ENCODE peak calls at places on chromosome 7, in ten cellular contexts. One of them, this sample, is unnamed.
A peak's percentile ranks its signal among the peaks of the same experiment; 100 is the strongest.

GRCh38 chr7:87479951-87480350 is 4.5 kb upstream of the ABCB4 start:
- DNase-seq in A549: no peak
- DNase-seq in body of pancreas: no peak
- DNase-seq in thoracic aorta: no peak
- DNase-seq in adipocyte: no peak
- DNase-seq in cardiac muscle cell: no peak
- DNase-seq in Peyer's patch: no peak
- DNase-seq in GM12878: no peak
- DNase-seq in GM23248: no peak
- DNase-seq in SK-N-SH: no peak
- DNase-seq in this sample: no peak

GRCh38 chr7:132738254-132738653 is 162.0 kb upstream of the PLXNA4 start:
- DNase-seq in Peyer's patch: no peak
- DNase-seq in GM23248: peak; percentile 97
- DNase-seq in body of pancreas: no peak
- DNase-seq in SK-N-SH: no peak
- DNase-seq in adipocyte: peak; percentile 31
- DNase-seq in A549: peak; percentile 40
- DNase-seq in cardiac muscle cell: peak; percentile 81
- DNase-seq in GM12878: no peak
- DNase-seq in thoracic aorta: no peak
- DNase-seq in this sample: no peak

GRCh38 chr7:132393789-132394261 is 182.4 kb downstream of the PLXNA4 start:
- DNase-seq in GM23248: peak; percentile 56
- DNase-seq in Peyer's patch: no peak
- DNase-seq in GM12878: no peak
- DNase-seq in body of pancreas: peak; percentile 23
- DNase-seq in adipocyte: no peak
- DNase-seq in A549: no peak
- DNase-seq in SK-N-SH: peak; percentile 55
- DNase-seq in thoracic aorta: no peak
- DNase-seq in cardiac muscle cell: peak; percentile 90
- DNase-seq in this sample: peak; percentile 73

GRCh38 chr7:66769833-66770512 is 29.4 kb downstream of the RABGEF1 start:
- DNase-seq in body of pancreas: no peak
- DNase-seq in thoracic aorta: no peak
- DNase-seq in adipocyte: peak; percentile 62
- DNase-seq in A549: no peak
- DNase-seq in SK-N-SH: no peak
- DNase-seq in Peyer's patch: no peak
- DNase-seq in GM12878: no peak
- DNase-seq in GM23248: peak; percentile 28
- DNase-seq in cardiac muscle cell: peak; percentile 66
- DNase-seq in this sample: no peak

GRCh38 chr7:14924398-14924797 is 21.8 kb upstream of the DGKB start:
- DNase-seq in body of pancreas: no peak
- DNase-seq in cardiac muscle cell: peak; percentile 32
- DNase-seq in adipocyte: peak; percentile 42
- DNase-seq in Peyer's patch: no peak
- DNase-seq in SK-N-SH: no peak
- DNase-seq in thoracic aorta: no peak
- DNase-seq in A549: no peak
- DNase-seq in GM12878: no peak
- DNase-seq in GM23248: peak; percentile 59
- DNase-seq in this sample: no peak

GRCh38 chr7:111012799-111013675 is 77.9 kb upstream of the LRRN3 start:
- DNase-seq in thoracic aorta: no peak
- DNase-seq in body of pancreas: no peak
- DNase-seq in GM12878: peak; percentile 63
- DNase-seq in SK-N-SH: no peak
- DNase-seq in Peyer's patch: no peak
- DNase-seq in A549: no peak
- DNase-seq in cardiac muscle cell: no peak
- DNase-seq in GM23248: no peak
- DNase-seq in adipocyte: no peak
- DNase-seq in this sample: no peak

GRCh38 chr7:27091125-27091524 is 4.7 kb downstream of the HOXA1 start:
- DNase-seq in adipocyte: no peak
- DNase-seq in body of pancreas: no peak
- DNase-seq in SK-N-SH: no peak
- DNase-seq in A549: no peak
- DNase-seq in thoracic aorta: no peak
- DNase-seq in GM23248: no peak
- DNase-seq in cardiac muscle cell: no peak
- DNase-seq in GM12878: no peak
- DNase-seq in Peyer's patch: no peak
- DNase-seq in this sample: no peak

GRCh38 chr7:21086688-21087087 is 300.0 kb upstream of the SP8 start:
- DNase-seq in cardiac muscle cell: no peak
- DNase-seq in body of pancreas: peak; percentile 26
- DNase-seq in GM23248: no peak
- DNase-seq in Peyer's patch: no peak
- DNase-seq in adipocyte: no peak
- DNase-seq in GM12878: no peak
- DNase-seq in thoracic aorta: no peak
- DNase-seq in SK-N-SH: no peak
- DNase-seq in A549: no peak
- DNase-seq in this sample: no peak

GRCh38 chr7:30754315-30754877 is 2.5 kb downstream of the INMT start:
- DNase-seq in body of pancreas: no peak
- DNase-seq in thoracic aorta: no peak
- DNase-seq in Peyer's patch: no peak
- DNase-seq in GM12878: no peak
- DNase-seq in cardiac muscle cell: no peak
- DNase-seq in GM23248: no peak
- DNase-seq in adipocyte: no peak
- DNase-seq in A549: no peak
- DNase-seq in SK-N-SH: no peak
- DNase-seq in this sample: no peak

GRCh38 chr7:142338633-142339501 is 81.0 kb upstream of the PRSS58 start:
- DNase-seq in SK-N-SH: no peak
- DNase-seq in adipocyte: peak; percentile 26
- DNase-seq in GM23248: peak; percentile 64
- DNase-seq in thoracic aorta: no peak
- DNase-seq in cardiac muscle cell: peak; percentile 36
- DNase-seq in GM12878: no peak
- DNase-seq in Peyer's patch: no peak
- DNase-seq in body of pancreas: no peak
- DNase-seq in A549: peak; percentile 27
- DNase-seq in this sample: no peak

GRCh38 chr7:36784991-36785940 is 61.0 kb upstream of the AOAH start:
- DNase-seq in thoracic aorta: no peak
- DNase-seq in body of pancreas: peak; percentile 20
- DNase-seq in Peyer's patch: peak; percentile 90
- DNase-seq in cardiac muscle cell: peak; percentile 57
- DNase-seq in GM12878: peak; percentile 61
- DNase-seq in GM23248: no peak
- DNase-seq in A549: no peak
- DNase-seq in SK-N-SH: no peak
- DNase-seq in adipocyte: no peak
- DNase-seq in this sample: no peak

GRCh38 chr7:30353932-30354607 is 69.7 kb downstream of the ZNRF2 start:
- DNase-seq in adipocyte: no peak
- DNase-seq in cardiac muscle cell: no peak
- DNase-seq in A549: no peak
- DNase-seq in GM23248: no peak
- DNase-seq in SK-N-SH: no peak
- DNase-seq in thoracic aorta: no peak
- DNase-seq in body of pancreas: no peak
- DNase-seq in GM12878: no peak
- DNase-seq in Peyer's patch: no peak
- DNase-seq in this sample: no peak

GRCh38 chr7:110522061-110522750 is 568.7 kb upstream of the LRRN3 start:
- DNase-seq in cardiac muscle cell: no peak
- DNase-seq in GM12878: no peak
- DNase-seq in SK-N-SH: peak; percentile 61
- DNase-seq in thoracic aorta: no peak
- DNase-seq in A549: peak; percentile 73
- DNase-seq in body of pancreas: no peak
- DNase-seq in adipocyte: no peak
- DNase-seq in GM23248: no peak
- DNase-seq in Peyer's patch: no peak
- DNase-seq in this sample: no peak

GRCh38 chr7:99244942-99245341 is 27.7 kb upstream of the MYH16 start:
- DNase-seq in GM23248: peak; percentile 83
- DNase-seq in body of pancreas: no peak
- DNase-seq in cardiac muscle cell: no peak
- DNase-seq in GM12878: no peak
- DNase-seq in Peyer's patch: no peak
- DNase-seq in thoracic aorta: no peak
- DNase-seq in SK-N-SH: no peak
- DNase-seq in A549: no peak
- DNase-seq in adipocyte: peak; percentile 3
- DNase-seq in this sample: no peak

GRCh38 chr7:105473163-105473562 is 48.9 kb downstream of the PUS7 start:
- DNase-seq in body of pancreas: no peak
- DNase-seq in thoracic aorta: no peak
- DNase-seq in GM23248: peak; percentile 91
- DNase-seq in cardiac muscle cell: peak; percentile 90
- DNase-seq in adipocyte: peak; percentile 86
- DNase-seq in Peyer's patch: no peak
- DNase-seq in A549: peak; percentile 39
- DNase-seq in SK-N-SH: no peak
- DNase-seq in GM12878: no peak
- DNase-seq in this sample: no peak

GRCh38 chr7:99042957-99043356 is 101.0 kb downstream of the SMURF1 start:
- DNase-seq in cardiac muscle cell: peak; percentile 52
- DNase-seq in body of pancreas: no peak
- DNase-seq in Peyer's patch: no peak
- DNase-seq in GM23248: no peak
- DNase-seq in GM12878: no peak
- DNase-seq in adipocyte: peak; percentile 40
- DNase-seq in thoracic aorta: no peak
- DNase-seq in A549: no peak
- DNase-seq in SK-N-SH: peak; percentile 46
- DNase-seq in this sample: no peak

GRCh38 chr7:127447326-127447945 is 54.9 kb upstream of the ZNF800 start:
- DNase-seq in GM23248: peak; percentile 65
- DNase-seq in Peyer's patch: peak; percentile 73
- DNase-seq in adipocyte: peak; percentile 8
- DNase-seq in GM12878: peak; percentile 28
- DNase-seq in SK-N-SH: peak; percentile 42
- DNase-seq in cardiac muscle cell: peak; percentile 42
- DNase-seq in A549: peak; percentile 74
- DNase-seq in thoracic aorta: no peak
- DNase-seq in body of pancreas: no peak
- DNase-seq in this sample: peak; percentile 78

GRCh38 chr7:131633342-131633843 is 77.0 kb upstream of the PODXL start:
- DNase-seq in adipocyte: peak; percentile 29
- DNase-seq in GM23248: peak; percentile 85
- DNase-seq in A549: peak; percentile 78
- DNase-seq in SK-N-SH: no peak
- DNase-seq in body of pancreas: no peak
- DNase-seq in cardiac muscle cell: peak; percentile 60
- DNase-seq in Peyer's patch: no peak
- DNase-seq in thoracic aorta: no peak
- DNase-seq in GM12878: no peak
- DNase-seq in this sample: no peak

GRCh38 chr7:50531401-50531906 is 33.8 kb downstream of the DDC start:
- DNase-seq in A549: peak; percentile 52
- DNase-seq in GM23248: peak; percentile 50
- DNase-seq in body of pancreas: peak; percentile 68
- DNase-seq in cardiac muscle cell: no peak
- DNase-seq in SK-N-SH: peak; percentile 87
- DNase-seq in adipocyte: no peak
- DNase-seq in GM12878: no peak
- DNase-seq in thoracic aorta: no peak
- DNase-seq in Peyer's patch: no peak
- DNase-seq in this sample: peak; percentile 91

GRCh38 chr7:51802698-51803097 is 486.1 kb upstream of the COBL start:
- DNase-seq in Peyer's patch: no peak
- DNase-seq in A549: no peak
- DNase-seq in adipocyte: no peak
- DNase-seq in GM23248: no peak
- DNase-seq in GM12878: no peak
- DNase-seq in thoracic aorta: no peak
- DNase-seq in cardiac muscle cell: no peak
- DNase-seq in SK-N-SH: peak; percentile 32
- DNase-seq in body of pancreas: no peak
- DNase-seq in this sample: peak; percentile 72

GRCh38 chr7:152336754-152337368 is 98.9 kb downstream of the KMT2C start:
- DNase-seq in SK-N-SH: peak; percentile 51
- DNase-seq in A549: peak; percentile 71
- DNase-seq in GM23248: peak; percentile 71
- DNase-seq in thoracic aorta: no peak
- DNase-seq in adipocyte: peak; percentile 55
- DNase-seq in cardiac muscle cell: peak; percentile 37
- DNase-seq in Peyer's patch: peak; percentile 53
- DNase-seq in GM12878: no peak
- DNase-seq in body of pancreas: no peak
- DNase-seq in this sample: peak; percentile 24

GRCh38 chr7:101878938-101879337 is 61.5 kb downstream of the CUX1 start:
- DNase-seq in thoracic aorta: no peak
- DNase-seq in adipocyte: no peak
- DNase-seq in GM12878: no peak
- DNase-seq in SK-N-SH: no peak
- DNase-seq in Peyer's patch: no peak
- DNase-seq in cardiac muscle cell: no peak
- DNase-seq in A549: no peak
- DNase-seq in GM23248: no peak
- DNase-seq in body of pancreas: no peak
- DNase-seq in this sample: no peak
- H3K4me1 ChIP-seq in thoracic aorta: peaks cover 50% of the 10 kb centered on the region
- H3K4me1 ChIP-seq in adipocyte: peaks cover 28% of the 10 kb centered on the region
- H3K4me1 ChIP-seq in GM12878: peaks cover 1% of the 10 kb centered on the region
- H3K4me1 ChIP-seq in SK-N-SH: peaks cover 49% of the 10 kb centered on the region
- H3K4me1 ChIP-seq in Peyer's patch: peaks cover 42% of the 10 kb centered on the region
- H3K4me1 ChIP-seq in cardiac muscle cell: peaks cover 24% of the 10 kb centered on the region
- H3K4me1 ChIP-seq in A549: peaks cover 81% of the 10 kb centered on the region
- H3K4me1 ChIP-seq in GM23248: peaks cover 31% of the 10 kb centered on the region
- H3K4me1 ChIP-seq in body of pancreas: peaks cover 37% of the 10 kb centered on the region
- H3K4me1 ChIP-seq in this sample: peaks cover 5% of the 10 kb centered on the region

GRCh38 chr7:92330835-92331438 is 85.2 kb downstream of the ANKIB1 start:
- DNase-seq in Peyer's patch: peak; percentile 47
- DNase-seq in cardiac muscle cell: no peak
- DNase-seq in A549: no peak
- DNase-seq in GM12878: no peak
- DNase-seq in adipocyte: no peak
- DNase-seq in body of pancreas: no peak
- DNase-seq in SK-N-SH: no peak
- DNase-seq in thoracic aorta: no peak
- DNase-seq in GM23248: no peak
- DNase-seq in this sample: no peak
- H3K4me1 ChIP-seq in Peyer's patch: no peaks in the 10 kb centered on the region
- H3K4me1 ChIP-seq in cardiac muscle cell: peaks cover 3% of the 10 kb centered on the region
- H3K4me1 ChIP-seq in A549: no peaks in the 10 kb centered on the region
- H3K4me1 ChIP-seq in GM12878: no peaks in the 10 kb centered on the region
- H3K4me1 ChIP-seq in adipocyte: peaks cover 5% of the 10 kb centered on the region
- H3K4me1 ChIP-seq in body of pancreas: no peaks in the 10 kb centered on the region
- H3K4me1 ChIP-seq in SK-N-SH: no peaks in the 10 kb centered on the region
- H3K4me1 ChIP-seq in thoracic aorta: no peaks in the 10 kb centered on the region
- H3K4me1 ChIP-seq in GM23248: no peaks in the 10 kb centered on the region
- H3K4me1 ChIP-seq in this sample: no peaks in the 10 kb centered on the region

GRCh38 chr7:101885597-101885955 is 68.2 kb downstream of the CUX1 start:
- DNase-seq in SK-N-SH: no peak
- DNase-seq in GM23248: no peak
- DNase-seq in GM12878: no peak
- DNase-seq in A549: no peak
- DNase-seq in cardiac muscle cell: no peak
- DNase-seq in adipocyte: no peak
- DNase-seq in body of pancreas: no peak
- DNase-seq in thoracic aorta: peak; percentile 31
- DNase-seq in Peyer's patch: no peak
- DNase-seq in this sample: no peak
- H3K4me1 ChIP-seq in SK-N-SH: peaks cover 27% of the 10 kb centered on the region
- H3K4me1 ChIP-seq in GM23248: peaks cover 27% of the 10 kb centered on the region
- H3K4me1 ChIP-seq in GM12878: peaks cover 26% of the 10 kb centered on the region
- H3K4me1 ChIP-seq in A549: peaks cover 84% of the 10 kb centered on the region
- H3K4me1 ChIP-seq in cardiac muscle cell: peaks cover 20% of the 10 kb centered on the region
- H3K4me1 ChIP-seq in adipocyte: peaks cover 26% of the 10 kb centered on the region
- H3K4me1 ChIP-seq in body of pancreas: peaks cover 53% of the 10 kb centered on the region
- H3K4me1 ChIP-seq in thoracic aorta: peaks cover 61% of the 10 kb centered on the region
- H3K4me1 ChIP-seq in Peyer's patch: peaks cover 37% of the 10 kb centered on the region
- H3K4me1 ChIP-seq in this sample: peaks cover 4% of the 10 kb centered on the region

GRCh38 chr7:140304071-140304799 is 94.1 kb downstream of the SLC37A3 start:
- DNase-seq in adipocyte: peak; percentile 28
- DNase-seq in GM23248: peak; percentile 46
- DNase-seq in body of pancreas: no peak
- DNase-seq in A549: peak; percentile 37
- DNase-seq in thoracic aorta: no peak
- DNase-seq in GM12878: peak; percentile 11
- DNase-seq in SK-N-SH: peak; percentile 46
- DNase-seq in cardiac muscle cell: peak; percentile 60
- DNase-seq in Peyer's patch: peak; percentile 47
- DNase-seq in this sample: no peak
- H3K4me1 ChIP-seq in adipocyte: peaks cover 6% of the 10 kb centered on the region
- H3K4me1 ChIP-seq in GM23248: no peaks in the 10 kb centered on the region
- H3K4me1 ChIP-seq in body of pancreas: no peaks in the 10 kb centered on the region
- H3K4me1 ChIP-seq in A549: peaks cover 11% of the 10 kb centered on the region
- H3K4me1 ChIP-seq in thoracic aorta: no peaks in the 10 kb centered on the region
- H3K4me1 ChIP-seq in GM12878: no peaks in the 10 kb centered on the region
- H3K4me1 ChIP-seq in SK-N-SH: no peaks in the 10 kb centered on the region
- H3K4me1 ChIP-seq in cardiac muscle cell: no peaks in the 10 kb centered on the region
- H3K4me1 ChIP-seq in Peyer's patch: peaks cover 8% of the 10 kb centered on the region
- H3K4me1 ChIP-seq in this sample: no peaks in the 10 kb centered on the region

This sample was measured in BE2C.